ENCODE peak calls at places on chromosome 3, in six cellular contexts. V is fibroblast of the aortic adventitia, P is HCEC 1CT, O is AG08395, M is NCI-H460, X is AG10803. L is an unnamed sample.
A peak's percentile ranks its signal among the peaks of the same experiment; 100 is the strongest.

GRCh38 chr3:63992461-63993209 is 30.7 kb downstream of the PSMD6 start:
- DNase-seq in P (no peak), V (no peak), O (no peak), M (no peak), X (no peak), L (no peak)

GRCh38 chr3:129263161-129263910 is 13.9 kb downstream of the COPG1 start:
- DNase-seq in X (no peak), V (no peak), M (no peak), P (no peak), O (no peak), L (no peak)

GRCh38 chr3:127889976-127890650 is 24.9 kb upstream of the KBTBD12 start:
- DNase-seq in X (peak; percentile 15), M (no peak), P (peak; percentile 5), O (no peak), V (no peak), L (no peak)

GRCh38 chr3:132317229-132317948 is at the start of gene ACP3:
- DNase-seq in X (peak; percentile 23), O (peak; percentile 3), M (no peak), P (peak; percentile 69), V (peak; percentile 96), L (peak; percentile 66)

GRCh38 chr3:5767304-5767703 is 579.8 kb downstream of the EDEM1 start:
- DNase-seq in V (no peak), O (no peak), P (no peak), X (no peak), M (no peak), L (no peak)

GRCh38 chr3:32321095-32321835 is 70.4 kb upstream of the CMTM7 start:
- DNase-seq in M (no peak), X (no peak), O (no peak), V (no peak), P (no peak), L (no peak)

GRCh38 chr3:47991341-47991740 is 24.9 kb downstream of the MAP4 start:
- DNase-seq in M (no peak), O (no peak), P (no peak), X (no peak), V (no peak), L (no peak)

GRCh38 chr3:109563149-109563548 is 225.8 kb upstream of the DPPA4 start:
- DNase-seq in X (no peak), O (no peak), M (no peak), V (no peak), P (no peak), L (no peak)

GRCh38 chr3:8485141-8485840 is 16.3 kb upstream of the LMCD1 start:
- DNase-seq in X (peak; percentile 42), P (no peak), V (peak; percentile 40), O (no peak), M (no peak), L (no peak)